ENCODE peak calls at places on chromosomes 4 and X, in five cellular contexts. N, I, W, H and Z are unnamed samples.

GRCh38 chr4:107808572-107808971 is 16.2 kb upstream of the SGMS2 start:
- DNase-seq in N (no peak), I (no peak), W (no peak), H (no peak), Z (no peak)

GRCh38 chrX:132651411-132652086 is 162.7 kb upstream of the MBNL3 start:
- DNase-seq in N (no peak), I (no peak), W (no peak), H (no peak), Z (no peak)

GRCh38 chrX:5568934-5569333 is 659.7 kb downstream of the NLGN4X start:
- DNase-seq in N (no peak), I (no peak), W (no peak), H (no peak), Z (no peak)

GRCh38 chr4:54050214-54050904 is 14.0 kb downstream of the CHIC2 start:
- DNase-seq in N (no peak), I (no peak), W (no peak), H (no peak), Z (no peak)

GRCh38 chr4:101806914-101807313 is 16.4 kb downstream of the BANK1 start:
- DNase-seq in N (no peak), I (no peak), W (no peak), H (no peak), Z (no peak)

GRCh38 chr4:45527160-45527559 is 596.7 kb downstream of the GABRG1 start:
- DNase-seq in N (no peak), I (no peak), W (no peak), H (no peak), Z (no peak)

GRCh38 chrX:130079824-130080406 is 30.4 kb downstream of the ELF4 start:
- DNase-seq in N (no peak), I (no peak), W (peak; percentile 18), H (peak; percentile 50), Z (peak; percentile 62)

GRCh38 chr4:19278665-19279064 is 973.0 kb upstream of the SLIT2 start:
- DNase-seq in N (no peak), I (no peak), W (no peak), H (no peak), Z (no peak)

GRCh38 chr4:150493846-150494245 is 88.1 kb upstream of the MAB21L2 start:
- DNase-seq in N (no peak), I (no peak), W (no peak), H (no peak), Z (no peak)

GRCh38 chr4:180057891-180058643 is 2185.1 kb upstream of the TENM3 start:
- DNase-seq in N (peak; percentile 80), I (peak; percentile 69), W (peak; percentile 9), H (no peak), Z (no peak)

GRCh38 chr4:17358236-17358635 is 153.7 kb downstream of the QDPR start:
- DNase-seq in N (no peak), I (no peak), W (no peak), H (no peak), Z (no peak)

GRCh38 chr4:16790508-16790907 is 107.9 kb downstream of the LDB2 start:
- DNase-seq in N (no peak), I (no peak), W (no peak), H (no peak), Z (no peak)

GRCh38 chr4:133960975-133961374 is 240.6 kb downstream of the PABPC4L start:
- DNase-seq in N (no peak), I (no peak), W (no peak), H (no peak), Z (no peak)

GRCh38 chrX:118528089-118528753 is 32.6 kb downstream of the DOCK11 start:
- DNase-seq in N (peak; percentile 83), I (peak; percentile 56), W (no peak), H (no peak), Z (no peak)

GRCh38 chr4:68597489-68597888 is 21.4 kb upstream of the UGT2B17 start:
- DNase-seq in N (no peak), I (no peak), W (no peak), H (peak; percentile 65), Z (no peak)

GRCh38 chr4:38230121-38230728 is 270.0 kb downstream of the PTTG2 start:
- DNase-seq in N (no peak), I (no peak), W (no peak), H (no peak), Z (no peak)

GRCh38 chrX:71282514-71283408 is 674 bp upstream of the NONO start:
- DNase-seq in N (no peak), I (no peak), W (no peak), H (peak; percentile 29), Z (no peak)

GRCh38 chr4:96407651-96408342 is 567.9 kb downstream of the PDHA2 start:
- DNase-seq in N (no peak), I (no peak), W (no peak), H (no peak), Z (no peak)

GRCh38 chrX:96837808-96838207 is 45.9 kb upstream of the RPA4 start:
- DNase-seq in N (no peak), I (no peak), W (no peak), H (no peak), Z (no peak)

GRCh38 chrX:81174286-81174685 is 27.4 kb downstream of the HMGN5 start:
- DNase-seq in N (no peak), I (no peak), W (no peak), H (peak; percentile 3), Z (no peak)

GRCh38 chr4:20433101-20433705 is 181.5 kb downstream of the SLIT2 start:
- DNase-seq in N (no peak), I (no peak), W (no peak), H (no peak), Z (no peak)

GRCh38 chr4:87838207-87838606 is 5.4 kb downstream of the MEPE start:
- DNase-seq in N (no peak), I (no peak), W (no peak), H (no peak), Z (no peak)

GRCh38 chrX:10052906-10053625 is 85.9 kb downstream of the CLDN34 start:
- DNase-seq in N (no peak), I (no peak), W (no peak), H (no peak), Z (no peak)

GRCh38 chr4:83074086-83074704 is 39.2 kb downstream of the COPS4 start:
- DNase-seq in N (no peak), I (no peak), W (no peak), H (peak; percentile 75), Z (no peak)

GRCh38 chr4:166493828-166494432 is 620.9 kb downstream of the TLL1 start:
- DNase-seq in N (no peak), I (no peak), W (no peak), H (no peak), Z (no peak)

GRCh38 chr4:98663226-98664006 is 5.0 kb upstream of the TSPAN5 start:
- DNase-seq in N (peak; percentile 82), I (no peak), W (no peak), H (no peak), Z (no peak)

GRCh38 chr4:38547052-38547451 is 116.9 kb upstream of the KLF3 start:
- DNase-seq in N (no peak), I (no peak), W (no peak), H (no peak), Z (no peak)

GRCh38 chr4:89316931-89317366 is 9.3 kb upstream of the GPRIN3 start:
- DNase-seq in N (no peak), I (no peak), W (no peak), H (no peak), Z (no peak)

GRCh38 chr4:146222313-146222712 is 8.0 kb downstream of the REELD1 start:
- DNase-seq in N (no peak), I (no peak), W (no peak), H (no peak), Z (no peak)

GRCh38 chr4:3201718-3202702 is 46.9 kb upstream of the MSANTD1 start:
- DNase-seq in N (no peak), I (no peak), W (no peak), H (peak; percentile 53), Z (no peak)

GRCh38 chrX:50747471-50747900 is 66.5 kb downstream of the SHROOM4 start:
- DNase-seq in N (no peak), I (no peak), W (no peak), H (peak; percentile 3), Z (no peak)

GRCh38 chr4:147103403-147103946 is 157.8 kb upstream of the TTC29 start:
- DNase-seq in N (no peak), I (no peak), W (peak; percentile 23), H (no peak), Z (peak; percentile 89)

DNA sequence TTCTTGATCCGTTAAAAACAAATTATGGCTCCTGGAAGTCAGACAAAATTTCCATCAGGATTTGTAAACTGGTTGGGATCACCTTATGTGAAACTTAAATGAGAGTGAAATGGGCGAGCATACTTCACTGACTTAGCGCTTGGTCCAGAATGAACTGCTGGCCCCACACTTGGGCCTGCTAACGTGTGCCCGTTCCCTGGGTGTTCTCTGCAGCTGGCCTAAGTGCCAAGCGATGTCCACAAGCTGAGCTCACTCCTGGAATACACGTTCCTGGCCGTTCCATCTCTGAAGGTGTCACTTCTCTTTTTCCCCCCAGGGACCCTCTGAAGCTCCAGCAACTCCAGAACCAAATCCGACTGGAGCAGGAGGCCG is 132.7 kb downstream of the CBR4 start:
- DNase-seq in N (no peak), I (no peak), W (no peak), H (no peak), Z (no peak)
- H3K27ac ChIP-seq in N (peak overlapping the region; percentile 80), I (no peak overlapping the region), W (no peak overlapping the region), H (no peak overlapping the region), Z (peak overlapping the region; percentile 72)

GRCh38 chr4:140497776-140498636 is at the start of gene MGAT4D:
- DNase-seq in N (peak; percentile 72), I (peak; percentile 57), W (peak; percentile 8), H (no peak), Z (no peak)
- H3K4me3 ChIP-seq in N (peak within 1 kb of the TSS; percentile 17), I (peak within 1 kb of the TSS; percentile 9), W (peak within 1 kb of the TSS; percentile 39), H (no peak within 1 kb of the TSS), Z (peak within 1 kb of the TSS; percentile 21)

GRCh38 chrX:133840415-133840814 is 145.0 kb downstream of the GPC3 start:
- DNase-seq in N (no peak), I (no peak), W (no peak), H (no peak), Z (no peak)

GRCh38 chrX:133838761-133839676 is 146.4 kb downstream of the GPC3 start:
- DNase-seq in N (no peak), I (no peak), W (no peak), H (no peak), Z (no peak)
- TF ChIP-seq CTCF in N (no peak), I (peak; percentile 52), W (peak; percentile 60), H (peak; percentile 3), Z (peak; percentile 69)

DNA sequence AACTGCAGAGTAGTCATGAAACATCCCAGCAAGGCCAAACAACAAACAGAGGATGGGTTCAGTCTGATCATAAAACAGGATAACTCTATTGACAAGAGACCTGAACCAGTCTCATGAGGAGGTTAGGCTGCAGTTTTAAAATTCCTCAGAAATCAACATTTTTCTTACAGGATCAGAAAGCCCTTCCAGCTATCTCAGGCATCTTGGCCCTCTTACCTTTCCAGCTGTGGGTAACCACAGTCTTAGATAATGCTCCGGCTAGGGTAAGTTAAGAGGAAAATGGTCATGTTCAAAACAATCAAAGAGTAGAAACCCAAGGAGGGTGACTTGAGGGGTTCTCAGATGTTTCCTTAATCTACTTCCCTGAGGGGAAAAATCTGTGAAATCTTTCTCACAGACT is 5.1 kb downstream of the CTSO start:
- DNase-seq in N (no peak), I (no peak), W (no peak), H (no peak), Z (no peak)
- H3K27ac ChIP-seq in N (no peak overlapping the region), I (no peak overlapping the region), W (no peak overlapping the region), H (no peak overlapping the region), Z (no peak overlapping the region)

GRCh38 chr4:154399259-154399974 is 92.2 kb downstream of the DCHS2 start:
- DNase-seq in N (no peak), I (no peak), W (no peak), H (peak; percentile 10), Z (no peak)
- H3K4me3 ChIP-seq in N (no peak overlapping the region), I (no peak overlapping the region), W (peak overlapping the region; percentile 24), H (no peak overlapping the region), Z (no peak overlapping the region)

GRCh38 chr4:102809190-102809589 is 18.2 kb downstream of the UBE2D3 start:
- DNase-seq in N (no peak), I (no peak), W (no peak), H (no peak), Z (no peak)
- TF ChIP-seq CTCF in N (no peak), I (no peak), W (no peak), H (no peak), Z (no peak)